ENCODE peak calls at places on chromosomes 4 and X, in five cellular contexts. R is transverse colon, I is IMR-90, S is prostate gland, O is Peyer's patch. Q is an unnamed sample.
A peak's percentile ranks its signal among the peaks of the same experiment; 100 is the strongest.

GRCh38 chr4:24840826-24841587 is 45.6 kb downstream of the SOD3 start:
- DNase-seq in R (no peak), O (no peak), S (peak; percentile 13), I (no peak), Q (no peak)

GRCh38 chr4:991451-992296 is 1.5 kb downstream of the SLC26A1 start:
- DNase-seq in R (no peak), O (no peak), S (no peak), I (no peak), Q (no peak)

GRCh38 chr4:70603856-70604255 is 11.8 kb downstream of the AMBN start:
- DNase-seq in S (no peak), I (peak; percentile 58), R (no peak), O (no peak), Q (no peak)

GRCh38 chr4:52507774-52508173 is 151.3 kb downstream of the USP46 start:
- DNase-seq in S (no peak), I (no peak), R (no peak), O (no peak), Q (no peak)

GRCh38 chr4:1471443-1472147 is 65.4 kb upstream of the NKX1-1 start:
- DNase-seq in O (no peak), R (no peak), S (no peak), I (no peak), Q (no peak)

GRCh38 chr4:113065629-113066028 is 16.2 kb downstream of the ANK2 start:
- DNase-seq in O (no peak), S (no peak), R (no peak), I (no peak), Q (no peak)

GRCh38 chr4:176376032-176376614 is 56.4 kb downstream of the SPCS3 start:
- DNase-seq in O (no peak), S (no peak), R (no peak), I (peak; percentile 53), Q (no peak)

GRCh38 chr4:137495578-137495977 is 36.7 kb downstream of the PCDH18 start:
- DNase-seq in O (no peak), R (no peak), S (no peak), I (no peak), Q (no peak)

GRCh38 chr4:139392797-139393196 is 61.1 kb upstream of the RAB33B start:
- DNase-seq in S (no peak), I (peak; percentile 56), R (no peak), O (no peak), Q (no peak)

GRCh38 chrX:2654436-2655340 is 36.4 kb upstream of the CD99 start:
- DNase-seq in I (no peak), R (peak; percentile 77), S (no peak), O (no peak), Q (no peak)

GRCh38 chr4:87985097-87985886 is 9.8 kb downstream of the SPP1 start:
- DNase-seq in I (peak; percentile 35), O (no peak), R (peak; percentile 44), S (no peak), Q (no peak)

GRCh38 chr4:94507708-94508107 is 56.0 kb downstream of the PDLIM5 start:
- DNase-seq in O (no peak), I (peak; percentile 93), S (no peak), R (peak; percentile 30), Q (peak; percentile 80)

GRCh38 chr4:77617203-77617602 is 11.6 kb downstream of the CXCL13 start:
- DNase-seq in S (no peak), O (no peak), R (no peak), I (no peak), Q (no peak)

DNA sequence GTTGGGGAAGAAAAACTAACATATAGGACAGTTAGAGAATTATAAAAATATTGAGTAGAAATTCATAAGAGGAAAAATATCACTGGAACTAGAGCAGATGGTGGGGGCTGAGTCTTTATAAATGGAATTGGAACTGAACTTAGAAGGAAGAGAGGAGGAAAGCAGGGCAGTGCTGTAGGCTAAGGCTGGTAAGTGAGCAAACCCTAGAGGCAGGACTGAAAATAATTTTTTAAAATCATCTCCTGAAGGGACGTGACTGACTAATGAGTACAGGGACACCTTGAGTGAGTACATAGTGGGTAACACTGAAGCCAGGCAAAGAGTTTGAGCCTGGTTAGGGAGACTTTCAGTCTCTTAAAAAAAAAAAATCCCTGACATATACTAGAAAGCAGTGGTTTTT is 63.3 kb downstream of the GALNT7 start:
- DNase-seq in O (no peak), I (peak; percentile 18), S (no peak), R (no peak), Q (no peak)
- TF ChIP-seq CTCF in O (no peak), I (peak; percentile 29), S (no peak), R (peak; percentile 25), Q (no peak)

GRCh38 chr4:116531870-116532269 is 553.5 kb downstream of the TRAM1L1 start:
- DNase-seq in I (no peak), O (no peak), R (no peak), S (no peak), Q (no peak)
- TF ChIP-seq POLR2A in I (no peak), O (no peak), R (no peak), S (no peak), Q (no peak)

DNA sequence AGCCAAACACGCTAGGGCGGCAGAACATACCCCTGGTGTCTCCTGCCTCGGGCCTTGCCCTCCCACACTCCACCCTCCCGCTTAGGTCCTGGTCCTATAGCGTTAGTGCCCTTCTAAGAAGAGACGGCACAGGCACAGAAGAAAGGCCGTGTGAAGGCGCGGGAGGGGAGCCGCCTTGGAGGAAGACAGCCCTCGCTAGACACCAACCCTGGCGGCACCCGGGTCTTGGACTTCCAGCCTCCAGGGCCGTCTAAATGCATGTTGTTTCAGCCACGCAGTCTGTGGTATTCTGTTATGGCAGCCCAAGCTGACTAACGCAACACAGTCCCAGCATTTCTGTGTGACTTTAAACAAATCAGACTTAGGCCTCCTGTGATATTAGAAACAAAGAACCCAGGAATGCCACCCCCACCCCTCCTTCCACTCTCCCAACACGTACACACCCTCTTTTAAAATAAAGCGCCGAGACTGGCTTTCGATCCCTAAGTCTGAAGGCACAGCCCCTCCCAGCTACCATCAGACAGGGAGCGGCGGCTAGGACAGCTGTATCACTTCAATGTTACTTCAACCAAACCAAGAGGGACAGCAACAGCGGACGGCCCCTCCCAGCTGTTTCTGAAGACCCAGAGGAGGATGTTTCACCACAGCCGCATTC is 128.0 kb downstream of the AFAP1 start:
- DNase-seq in S (no peak), O (peak; percentile 24), R (peak; percentile 57), I (peak; percentile 95), Q (peak; percentile 90)
- H3K4me3 ChIP-seq in S (no peak overlapping the region), O (no peak overlapping the region), R (no peak overlapping the region), I (no peak overlapping the region), Q (no peak overlapping the region)

DNA sequence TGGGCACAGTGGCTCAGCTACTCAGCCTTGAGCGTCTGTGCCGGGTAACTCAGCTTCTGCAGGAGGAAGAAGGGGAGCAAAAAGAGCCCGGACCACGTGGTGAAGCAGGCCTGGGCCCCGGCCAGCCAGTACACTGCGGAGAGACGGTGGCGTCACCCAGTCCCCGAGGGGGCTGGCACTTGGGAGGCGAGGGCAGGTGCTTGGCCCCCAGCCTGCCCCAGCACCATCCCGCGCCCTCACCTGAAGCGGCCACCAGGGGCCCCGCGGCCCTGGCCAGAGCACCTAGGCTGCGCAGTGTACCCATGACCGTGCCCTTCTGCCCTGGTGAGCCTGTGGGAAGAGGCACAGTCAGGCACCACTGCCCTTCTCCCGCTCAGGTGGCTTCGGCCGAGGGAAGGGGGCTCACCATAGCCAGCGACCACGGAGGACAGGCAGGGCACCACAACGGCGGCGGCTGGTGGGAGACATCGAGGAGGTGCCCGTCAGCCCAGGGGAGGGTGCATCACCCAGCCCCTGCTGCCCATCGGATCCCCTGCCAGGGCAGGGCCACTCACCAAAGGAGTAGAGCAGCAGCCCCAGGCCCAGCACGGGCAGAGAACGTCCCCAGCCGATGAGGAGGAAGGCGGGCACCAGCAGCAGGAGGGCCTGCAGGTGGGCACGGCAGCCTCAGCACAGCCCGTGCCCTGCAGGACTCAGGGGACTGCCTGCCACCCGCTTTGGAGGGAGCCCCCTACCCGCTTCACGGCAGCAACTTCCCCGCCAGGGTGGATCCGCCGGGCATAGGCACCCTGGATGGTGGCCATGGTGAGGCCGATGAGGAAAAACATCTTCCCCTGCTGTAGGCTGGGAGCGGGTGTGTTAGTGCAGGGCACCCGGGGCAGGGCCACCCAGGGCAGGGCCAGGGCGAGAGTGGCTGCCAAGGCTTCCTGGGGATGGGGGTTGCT is 32.1 kb downstream of the NOP14 start:
- DNase-seq in S (peak; percentile 47), R (peak; percentile 45), O (no peak), I (no peak), Q (no peak)
- TF ChIP-seq CTCF in S (no peak), R (no peak), O (no peak), I (no peak), Q (no peak)

GRCh38 chrX:24693453-24694202 is at the start of gene POLA1:
- DNase-seq in I (peak; percentile 95), S (peak; percentile 82), O (peak; percentile 62), R (peak; percentile 91), Q (peak; percentile 98)
- TF ChIP-seq POLR2A in I (no peak), S (no peak), O (no peak), R (no peak), Q (no peak)

GRCh38 chr4:74324262-74324661 is 16.0 kb downstream of the EPGN start:
- DNase-seq in O (no peak), R (no peak), S (no peak), I (no peak), Q (no peak)

GRCh38 chr4:74328501-74328900 is 20.2 kb downstream of the EPGN start:
- DNase-seq in S (no peak), I (peak; percentile 27), R (no peak), O (no peak), Q (no peak)

GRCh38 chr4:74325886-74326285 is 17.6 kb downstream of the EPGN start:
- DNase-seq in S (no peak), R (no peak), I (no peak), O (no peak), Q (no peak)

GRCh38 chr4:74330295-74330750 is 22.1 kb downstream of the EPGN start:
- DNase-seq in O (no peak), S (no peak), I (no peak), R (no peak), Q (no peak)

DNA sequence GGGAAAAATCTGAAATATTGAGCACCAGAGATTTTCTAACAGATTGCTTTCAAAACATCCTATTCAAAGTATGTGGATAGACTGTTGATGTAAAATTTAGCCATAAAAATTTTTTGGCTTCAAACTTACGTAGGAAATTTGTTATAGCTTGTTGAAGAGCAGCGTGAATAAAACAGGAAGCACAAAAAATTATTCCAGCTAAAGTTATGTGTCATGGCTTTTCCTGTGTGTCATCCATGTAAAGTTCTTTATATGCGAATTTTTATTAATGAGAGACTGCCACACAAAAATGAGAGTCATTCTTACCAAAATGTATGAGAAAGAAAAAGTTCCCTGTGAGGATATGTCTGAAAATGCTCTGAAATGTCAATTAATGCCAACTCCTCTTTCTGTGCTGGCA is 19.5 kb downstream of the EPGN start:
- DNase-seq in I (peak; percentile 29), S (no peak), O (no peak), R (no peak), Q (no peak)
- H3K4me3 ChIP-seq in I (no peak overlapping the region), S (no peak overlapping the region), O (no peak overlapping the region), R (no peak overlapping the region), Q (no peak overlapping the region)